ENCODE peak calls at places on chromosomes 12 and 14, in eight cellular contexts. Q is heart right ventricle, Y is astrocyte of the spinal cord, J is cardiac muscle cell, N is ovary, F is mucosa of descending colon, W is NB4, H is fibroblast of pulmonary artery. C is an unnamed sample.
A peak's percentile ranks its signal among the peaks of the same experiment; 100 is the strongest.

GRCh38 chr14:102736956-102737355 is 40.3 kb upstream of the TRAF3 start:
- DNase-seq in N (no peak), W (no peak), J (no peak), F (no peak), Q (no peak), Y (no peak), H (no peak), C (no peak)

GRCh38 chr14:52111583-52111982 is 42.7 kb upstream of the NID2 start:
- DNase-seq in J (peak; percentile 81), Q (no peak), W (no peak), Y (peak; percentile 45), N (no peak), H (peak; percentile 75), F (no peak), C (no peak)

GRCh38 chr12:42442328-42442759 is 116.4 kb downstream of the PPHLN1 start:
- DNase-seq in J (no peak), Y (no peak), W (no peak), Q (no peak), F (no peak), H (no peak), N (no peak), C (no peak)

GRCh38 chr12:16949351-16949750 is 343.4 kb upstream of the LMO3 start:
- DNase-seq in J (no peak), N (no peak), W (no peak), Q (no peak), H (no peak), F (no peak), Y (no peak), C (no peak)

GRCh38 chr14:99249389-99249788 is 22.6 kb downstream of the BCL11B start:
- DNase-seq in F (no peak), Y (no peak), H (no peak), Q (no peak), J (no peak), W (no peak), N (no peak), C (no peak)

GRCh38 chr14:103518416-103519042 is 4.1 kb downstream of the CKB start:
- DNase-seq in Q (peak; percentile 78), N (peak; percentile 78), F (peak; percentile 73), W (peak; percentile 61), J (peak; percentile 55), H (peak; percentile 48), Y (no peak), C (no peak)

GRCh38 chr12:49636574-49636973 is 13.2 kb downstream of the PRPF40B start:
- DNase-seq in Q (no peak), H (no peak), W (no peak), N (peak; percentile 70), F (no peak), J (no peak), Y (no peak), C (no peak)

GRCh38 chr14:75264036-75264435 is 14.6 kb upstream of the FOS start:
- DNase-seq in Q (no peak), Y (no peak), W (no peak), F (no peak), J (no peak), N (no peak), H (no peak), C (no peak)

GRCh38 chr12:26156201-26156871 is 31.5 kb upstream of the BHLHE41 start:
- DNase-seq in H (no peak), N (no peak), Y (no peak), W (peak; percentile 31), J (no peak), Q (no peak), F (no peak), C (no peak)

GRCh38 chr12:128767518-128767917 is 56.2 kb downstream of the SLC15A4 start:
- DNase-seq in N (no peak), F (no peak), W (no peak), J (no peak), Q (no peak), H (no peak), Y (no peak), C (no peak)

GRCh38 chr12:128771681-128772080 is 52.1 kb downstream of the SLC15A4 start:
- DNase-seq in J (no peak), N (no peak), H (no peak), F (no peak), Y (no peak), Q (no peak), W (peak; percentile 28), C (peak; percentile 10)

GRCh38 chr12:128766738-128767501 is 56.8 kb downstream of the SLC15A4 start:
- DNase-seq in Y (no peak), J (no peak), W (no peak), Q (no peak), F (no peak), H (no peak), N (no peak), C (no peak)

DNA sequence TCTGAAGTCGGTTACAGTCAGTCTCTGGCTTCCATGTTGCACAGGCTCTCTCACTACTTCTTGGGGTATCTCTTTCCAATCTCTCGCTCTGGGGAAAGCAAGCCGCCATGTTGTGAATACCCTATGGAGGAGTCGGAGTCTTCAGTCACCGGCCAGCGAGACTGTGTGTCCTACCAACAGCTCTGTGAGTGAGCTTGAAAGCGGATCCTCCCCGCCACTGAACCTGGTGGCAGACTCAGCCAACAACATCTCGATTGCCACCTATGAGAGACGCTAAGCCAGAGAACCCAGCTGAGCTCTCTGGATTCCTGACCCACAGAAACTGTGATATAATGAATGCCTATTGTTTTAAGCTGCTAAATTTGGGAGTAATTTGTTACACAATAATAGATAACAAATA is 51.5 kb downstream of the SLC15A4 start:
- DNase-seq in W (no peak), N (no peak), Y (no peak), Q (no peak), H (no peak), F (no peak), J (no peak), C (no peak)
- TF ChIP-seq CTCF in W (no peak), N (no peak), Y (no peak), Q (no peak), H (no peak), F (no peak), J (no peak), C (no peak)

GRCh38 chr12:122399592-122400373 is 22.7 kb downstream of the CLIP1 start:
- DNase-seq in Q (peak; percentile 25), Y (peak; percentile 87), W (peak; percentile 90), N (peak; percentile 58), H (peak; percentile 91), J (peak; percentile 89), F (no peak), C (peak; percentile 89)
- H3K4me3 ChIP-seq in Q (no peak overlapping the region), Y (no peak overlapping the region), W (peak overlapping the region; percentile 7), N (peak overlapping the region; percentile 8), H (peak overlapping the region; percentile 32), J (peak overlapping the region; percentile 3), F (no peak overlapping the region), C (peak overlapping the region; percentile 25)

GRCh38 chr12:14607561-14607960 is 39.9 kb upstream of the PLBD1 start:
- DNase-seq in F (no peak), Y (no peak), H (no peak), W (peak; percentile 59), J (peak; percentile 9), Q (no peak), N (no peak), C (no peak)
- TF ChIP-seq CTCF in F (no peak), Y (no peak), H (no peak), W (no peak), J (no peak), Q (no peak), N (no peak), C (no peak)

GRCh38 chr12:80701388-80701787 is 6.0 kb upstream of the MYF6 start:
- DNase-seq in H (no peak), N (no peak), F (no peak), Q (no peak), Y (no peak), W (no peak), J (no peak), C (no peak)

GRCh38 chr12:80704430-80704829 is 3.0 kb upstream of the MYF6 start:
- DNase-seq in H (no peak), J (no peak), Q (no peak), N (no peak), W (no peak), F (no peak), Y (no peak), C (no peak)

GRCh38 chr12:80700327-80700726 is 7.1 kb upstream of the MYF6 start:
- DNase-seq in N (no peak), W (no peak), J (no peak), Q (no peak), F (no peak), Y (no peak), H (no peak), C (no peak)

GRCh38 chr12:80698847-80699542 is 8.4 kb upstream of the MYF6 start:
- DNase-seq in Q (no peak), F (no peak), N (no peak), Y (peak; percentile 20), J (no peak), W (no peak), H (no peak), C (no peak)

DNA sequence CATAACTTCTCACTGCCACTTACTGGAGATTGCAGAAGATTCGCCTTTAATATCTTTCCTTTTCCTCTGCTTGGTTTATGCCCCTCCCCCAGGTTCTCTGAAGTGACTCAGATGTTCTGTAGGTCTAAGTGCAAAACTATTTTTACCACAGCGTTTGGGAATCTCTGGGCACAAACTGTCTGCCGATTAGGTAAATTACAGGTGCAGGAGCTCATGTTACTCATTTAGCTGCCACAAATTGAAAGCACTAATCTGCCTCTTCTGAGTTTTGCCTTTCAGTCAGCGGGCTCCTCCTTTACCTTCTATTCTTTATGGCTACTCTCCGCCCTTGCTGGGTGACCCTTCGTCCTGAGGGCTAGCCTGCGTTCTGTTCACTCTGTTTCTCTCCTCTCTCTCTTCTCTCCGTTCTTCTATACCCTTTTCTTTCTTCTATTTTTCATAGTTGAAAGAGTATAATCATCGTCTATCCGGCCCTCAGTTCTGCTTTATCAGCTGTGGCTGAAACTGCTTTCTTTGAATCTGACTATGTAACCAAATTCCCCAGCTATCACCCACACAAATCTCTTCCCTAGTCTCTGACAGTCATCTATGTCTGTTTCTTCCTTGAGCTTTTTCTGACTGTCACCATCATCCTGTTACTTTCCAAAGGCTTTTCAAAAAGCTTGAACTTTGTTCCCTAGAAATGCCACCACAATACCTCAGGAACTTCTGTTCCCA is 4.4 kb upstream of the MYF6 start:
- DNase-seq in H (peak; percentile 59), W (no peak), N (no peak), Y (peak; percentile 76), F (no peak), J (peak; percentile 67), Q (no peak), C (peak; percentile 54)
- H3K4me3 ChIP-seq in H (peak overlapping the region; percentile 7), W (no peak overlapping the region), N (no peak overlapping the region), Y (no peak overlapping the region), F (no peak overlapping the region), J (no peak overlapping the region), Q (no peak overlapping the region), C (no peak overlapping the region)

GRCh38 chr14:91419044-91419397 is 1.4 kb upstream of the CCDC88C start:
- DNase-seq in F (no peak), W (no peak), N (no peak), Q (no peak), J (no peak), Y (no peak), H (no peak), C (no peak)
- TF ChIP-seq CTCF in F (no peak), W (no peak), N (no peak), Q (no peak), J (no peak), Y (no peak), H (no peak), C (no peak)

DNA sequence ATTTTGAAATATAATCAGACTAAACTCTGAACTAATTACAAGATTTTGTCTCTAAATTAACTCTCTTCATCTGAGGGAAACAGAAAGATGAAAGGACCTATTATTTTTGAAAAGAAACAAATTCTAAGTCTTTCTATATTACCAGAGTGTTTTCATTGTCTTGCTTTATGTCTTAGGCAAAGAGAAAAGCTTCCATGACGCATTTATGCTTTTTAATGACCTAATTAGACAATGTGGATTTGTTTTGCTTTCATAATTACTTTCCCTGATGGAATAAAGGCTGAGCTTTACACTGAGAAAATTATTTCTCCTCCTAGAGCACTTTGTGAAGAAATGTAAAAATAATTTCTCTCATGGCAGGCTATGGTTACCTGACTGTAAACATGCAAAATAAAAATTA is 138.1 kb upstream of the SLCO1C1 start:
- DNase-seq in J (no peak), Y (no peak), Q (no peak), F (no peak), W (no peak), H (no peak), N (no peak), C (no peak)
- H3K4me3 ChIP-seq in J (no peak overlapping the region), Y (no peak overlapping the region), Q (no peak overlapping the region), F (no peak overlapping the region), W (no peak overlapping the region), H (no peak overlapping the region), N (no peak overlapping the region), C (no peak overlapping the region)